ENCODE peak calls at places on chromosomes 13 and 19, in five cellular contexts. One of them, this sample, is unnamed.

GRCh38 chr13:113458218-113459065 is 5.2 kb upstream of the ADPRHL1 start:
- DNase-seq in NCI-H1092: no peak
- DNase-seq in M059J: no peak
- DNase-seq in central memory CD8-positive, alpha-beta T cell: no peak
- DNase-seq in OCI-LY7: no peak
- DNase-seq in this sample: no peak

GRCh38 chr13:113997845-113998751 is 24.2 kb upstream of the C13orf46 start:
- DNase-seq in NCI-H1092: peak
- DNase-seq in M059J: no peak
- DNase-seq in central memory CD8-positive, alpha-beta T cell: no peak
- DNase-seq in OCI-LY7: no peak
- DNase-seq in this sample: no peak

GRCh38 chr13:109743706-109744453 is 42.5 kb downstream of the IRS2 start:
- DNase-seq in NCI-H1092: no peak
- DNase-seq in M059J: peak
- DNase-seq in central memory CD8-positive, alpha-beta T cell: no peak
- DNase-seq in OCI-LY7: peak
- DNase-seq in this sample: peak

GRCh38 chr19:42291437-42291815 is 10.5 kb upstream of the PRR19 start:
- DNase-seq in NCI-H1092: no peak
- DNase-seq in M059J: no peak
- DNase-seq in central memory CD8-positive, alpha-beta T cell: no peak
- DNase-seq in OCI-LY7: no peak
- DNase-seq in this sample: no peak

GRCh38 chr13:40271931-40272775 is 394.3 kb downstream of the FOXO1 start:
- DNase-seq in NCI-H1092: no peak
- DNase-seq in M059J: peak
- DNase-seq in central memory CD8-positive, alpha-beta T cell: no peak
- DNase-seq in OCI-LY7: no peak
- DNase-seq in this sample: no peak

GRCh38 chr19:41702208-41702651 is 6.2 kb upstream of the CEACAM5 start:
- DNase-seq in NCI-H1092: no peak
- DNase-seq in M059J: peak
- DNase-seq in central memory CD8-positive, alpha-beta T cell: no peak
- DNase-seq in OCI-LY7: no peak
- DNase-seq in this sample: peak

GRCh38 chr13:95185851-95186250 is 115.4 kb downstream of the ABCC4 start:
- DNase-seq in NCI-H1092: no peak
- DNase-seq in M059J: no peak
- DNase-seq in central memory CD8-positive, alpha-beta T cell: no peak
- DNase-seq in OCI-LY7: no peak
- DNase-seq in this sample: no peak

GRCh38 chr13:97226788-97227627 is 4.9 kb downstream of the MBNL2 start:
- DNase-seq in NCI-H1092: no peak
- DNase-seq in M059J: no peak
- DNase-seq in central memory CD8-positive, alpha-beta T cell: no peak
- DNase-seq in OCI-LY7: peak
- DNase-seq in this sample: no peak

GRCh38 chr19:57302020-57302465 is 18.2 kb upstream of the ZNF543 start:
- DNase-seq in NCI-H1092: no peak
- DNase-seq in M059J: peak
- DNase-seq in central memory CD8-positive, alpha-beta T cell: no peak
- DNase-seq in OCI-LY7: no peak
- DNase-seq in this sample: no peak

GRCh38 chr19:3818479-3818878 is 32.3 kb upstream of the MATK start:
- DNase-seq in NCI-H1092: no peak
- DNase-seq in M059J: peak
- DNase-seq in central memory CD8-positive, alpha-beta T cell: no peak
- DNase-seq in OCI-LY7: no peak
- DNase-seq in this sample: no peak

GRCh38 chr13:30673669-30674521 is 56.2 kb downstream of the USPL1 start:
- DNase-seq in NCI-H1092: peak
- DNase-seq in M059J: peak
- DNase-seq in central memory CD8-positive, alpha-beta T cell: peak
- DNase-seq in OCI-LY7: peak
- DNase-seq in this sample: peak

GRCh38 chr13:29946093-29946492 is 95.7 kb upstream of the UBL3 start:
- DNase-seq in NCI-H1092: no peak
- DNase-seq in M059J: no peak
- DNase-seq in central memory CD8-positive, alpha-beta T cell: no peak
- DNase-seq in OCI-LY7: no peak
- DNase-seq in this sample: no peak